ENCODE peak calls at places on chromosomes 3 and 15, in eight cellular contexts. S is NCI-H460; Z is C1 segment of cervical spinal cord; I is activated T-helper 9 cell treated with anti-CD3 and anti-CD28 coated beads, Interleukin-2, amount 50 U/mL, for 16 hours; N is GM19239; F is NCI-H1092; K is Daoy; U is RWPE1. V is an unnamed sample.

GRCh38 chr3:13072239-13073041 is 789 bp downstream of the IQSEC1 start:
- DNase-seq in N (peak; percentile 48), S (no peak), F (peak; percentile 62), U (no peak), Z (peak; percentile 25), K (peak; percentile 69), I (no peak), V (no peak)

GRCh38 chr15:101526890-101527289 is 37.4 kb upstream of the PCSK6 start:
- DNase-seq in F (no peak), Z (no peak), I (no peak), S (no peak), K (no peak), U (no peak), N (no peak), V (no peak)

GRCh38 chr3:69178838-69179739 is 56.7 kb upstream of the LMOD3 start:
- DNase-seq in F (no peak), Z (no peak), K (no peak), U (no peak), S (no peak), I (no peak), N (no peak), V (no peak)

GRCh38 chr3:109597438-109597837 is 260.1 kb upstream of the DPPA4 start:
- DNase-seq in S (no peak), F (no peak), K (no peak), I (no peak), N (no peak), U (no peak), Z (no peak), V (no peak)

GRCh38 chr3:105387122-105387751 is 20.5 kb downstream of the ALCAM start:
- DNase-seq in N (no peak), K (no peak), S (no peak), U (peak; percentile 29), F (no peak), Z (no peak), I (no peak), V (no peak)

GRCh38 chr3:14258906-14259904 is 80.6 kb downstream of the LSM3 start:
- DNase-seq in U (no peak), N (no peak), K (no peak), I (no peak), F (no peak), Z (no peak), S (no peak), V (no peak)

GRCh38 chr15:59185725-59186124 is 20.9 kb upstream of the LDHAL6B start:
- DNase-seq in F (no peak), S (no peak), I (no peak), K (no peak), Z (no peak), N (no peak), U (no peak), V (no peak)

GRCh38 chr3:10253731-10254130 is 5.5 kb downstream of the TATDN2 start:
- DNase-seq in N (no peak), Z (no peak), K (no peak), S (no peak), F (no peak), I (no peak), U (no peak), V (no peak)

GRCh38 chr3:22225161-22225560 is 474.2 kb upstream of the ZNF385D start:
- DNase-seq in K (no peak), I (no peak), S (no peak), N (no peak), U (no peak), Z (no peak), F (no peak), V (no peak)

GRCh38 chr3:124351430-124352142 is 359.7 kb upstream of the ROPN1 start:
- DNase-seq in I (no peak), K (peak; percentile 56), N (peak; percentile 16), F (peak; percentile 56), Z (no peak), U (peak; percentile 66), S (peak; percentile 48), V (peak; percentile 97)

GRCh38 chr15:96345560-96346389 is 15.3 kb downstream of the NR2F2 start:
- DNase-seq in Z (peak; percentile 49), U (peak; percentile 64), F (peak; percentile 12), N (no peak), K (no peak), S (no peak), I (no peak), V (peak; percentile 87)

GRCh38 chr3:129314757-129315385 is 36.2 kb downstream of the HMCES start:
- DNase-seq in S (peak; percentile 83), N (peak; percentile 64), K (peak; percentile 95), Z (peak; percentile 64), I (peak; percentile 16), U (peak; percentile 85), F (peak; percentile 95), V (peak; percentile 93)

V was measured in COLO829.